ENCODE peak calls at places on chromosome 3, in seven cellular contexts. C is fibroblast of lung; P is CD4-positive, alpha-beta memory T cell; B is activated CD4-positive, alpha-beta T cell treated with anti-CD3 and anti-CD28 coated beads, Interleukin-2, amount 10 ng/mL, durations not matched to agents 24 days and 14 days; Z is ovary; L is foreskin fibroblast; S is neural crest cell. F is an unnamed sample.

GRCh38 chr3:54882114-54882833 is 45.6 kb downstream of the LRTM1 start:
- DNase-seq in C (peak; percentile 99), P (no peak), B (no peak), Z (no peak), L (peak; percentile 91), S (no peak), F (no peak)

GRCh38 chr3:113254171-113254947 is 43.0 kb downstream of the BOC start:
- DNase-seq in C (no peak), P (no peak), B (no peak), Z (peak; percentile 64), L (no peak), S (no peak), F (no peak)

GRCh38 chr3:107928084-107928445 is 162.8 kb downstream of the CD47 start:
- DNase-seq in C (peak; percentile 46), P (no peak), B (peak; percentile 67), Z (no peak), L (peak; percentile 37), S (no peak), F (no peak)

GRCh38 chr3:15797600-15798303 is at the start of gene ANKRD28:
- DNase-seq in C (peak; percentile 98), P (peak; percentile 45), B (peak; percentile 80), Z (no peak), L (peak; percentile 87), S (peak; percentile 12), F (no peak)

GRCh38 chr3:169146112-169146665 is 517.3 kb downstream of the MECOM start:
- DNase-seq in C (peak; percentile 78), P (no peak), B (peak; percentile 68), Z (no peak), L (peak; percentile 46), S (peak; percentile 31), F (peak; percentile 44)

GRCh38 chr3:46422617-46423016 is 15.6 kb downstream of the CCRL2 start:
- DNase-seq in C (peak; percentile 43), P (no peak), B (no peak), Z (no peak), L (no peak), S (no peak), F (no peak)

GRCh38 chr3:140242818-140243276 is 307.9 kb downstream of the CLSTN2 start:
- DNase-seq in C (peak; percentile 77), P (no peak), B (no peak), Z (no peak), L (no peak), S (no peak), F (no peak)

GRCh38 chr3:133905376-133905775 is 9.7 kb upstream of the RAB6B start:
- DNase-seq in C (no peak), P (no peak), B (no peak), Z (no peak), L (no peak), S (no peak), F (no peak)

GRCh38 chr3:107810195-107811071 is 280.4 kb downstream of the CD47 start:
- DNase-seq in C (peak; percentile 28), P (no peak), B (no peak), Z (no peak), L (no peak), S (no peak), F (no peak)

GRCh38 chr3:104392327-104392726 is 974.4 kb upstream of the ALCAM start:
- DNase-seq in C (no peak), P (no peak), B (no peak), Z (no peak), L (no peak), S (no peak), F (peak; percentile 12)

GRCh38 chr3:131388400-131388799 is 6.8 kb downstream of the NUDT16 start:
- DNase-seq in C (peak; percentile 37), P (no peak), B (no peak), Z (no peak), L (peak; percentile 21), S (no peak), F (no peak)

GRCh38 chr3:181859518-181859917 is 147.8 kb downstream of the SOX2 start:
- DNase-seq in C (no peak), P (no peak), B (no peak), Z (no peak), L (no peak), S (no peak), F (no peak)

GRCh38 chr3:143171656-143172055 is 52.1 kb downstream of the CHST2 start:
- DNase-seq in C (peak; percentile 75), P (no peak), B (no peak), Z (no peak), L (peak; percentile 33), S (no peak), F (no peak)

GRCh38 chr3:126817781-126818180 is 113.7 kb downstream of the CHCHD6 start:
- DNase-seq in C (no peak), P (no peak), B (no peak), Z (no peak), L (no peak), S (no peak), F (no peak)

GRCh38 chr3:128412180-128413002 is 54.3 kb downstream of the DNAJB8 start:
- DNase-seq in C (no peak), P (no peak), B (no peak), Z (no peak), L (no peak), S (no peak), F (no peak)

F was measured in Caco-2.